ENCODE peak calls at places on chromosomes 7 and 10, in eight cellular contexts. O is adipocyte; Q is sigmoid colon; X is effector memory CD4-positive, alpha-beta T cell; H is body of pancreas; E is neuronal stem cell; T is CD8-positive, alpha-beta T cell; P is upper lobe of right lung. D is an unnamed sample.

GRCh38 chr10:77195101-77195500 is 442.5 kb downstream of the KCNMA1 start:
- DNase-seq in O (peak; percentile 78), Q (peak; percentile 91), X (no peak), H (no peak), E (no peak), T (no peak), P (no peak), D (peak; percentile 50)

GRCh38 chr7:39624935-39625694 is 1.7 kb downstream of the RALA start:
- DNase-seq in O (peak; percentile 87), Q (no peak), X (no peak), H (no peak), E (no peak), T (no peak), P (no peak), D (no peak)

GRCh38 chr7:138656952-138657351 is 44.2 kb downstream of the SVOPL start:
- DNase-seq in O (no peak), Q (no peak), X (no peak), H (no peak), E (no peak), T (no peak), P (no peak), D (no peak)

GRCh38 chr7:53604201-53604600 is 568.8 kb downstream of the POM121L12 start:
- DNase-seq in O (no peak), Q (no peak), X (no peak), H (no peak), E (no peak), T (no peak), P (no peak), D (no peak)

GRCh38 chr10:49781247-49781646 is 19.1 kb upstream of the OGDHL start:
- DNase-seq in O (peak; percentile 7), Q (no peak), X (no peak), H (no peak), E (no peak), T (no peak), P (no peak), D (no peak)

GRCh38 chr10:90136731-90137316 is 435.4 kb downstream of the KIF20B start:
- DNase-seq in O (peak; percentile 5), Q (no peak), X (no peak), H (no peak), E (peak; percentile 20), T (no peak), P (no peak), D (no peak)

GRCh38 chr7:24781106-24781505 is 23.8 kb upstream of the GSDME start:
- DNase-seq in O (no peak), Q (no peak), X (no peak), H (no peak), E (no peak), T (no peak), P (no peak), D (no peak)

GRCh38 chr7:36851382-36851781 is 127.1 kb upstream of the AOAH start:
- DNase-seq in O (no peak), Q (no peak), X (no peak), H (no peak), E (no peak), T (no peak), P (no peak), D (no peak)

GRCh38 chr10:124267231-124267885 is 151.4 kb downstream of the OAT start:
- DNase-seq in O (peak; percentile 72), Q (no peak), X (no peak), H (no peak), E (no peak), T (no peak), P (no peak), D (peak; percentile 81)

GRCh38 chr7:114153700-114154099 is 234.9 kb upstream of the PPP1R3A start:
- DNase-seq in O (no peak), Q (no peak), X (no peak), H (no peak), E (no peak), T (no peak), P (no peak), D (no peak)

GRCh38 chr7:133529861-133530260 is 277.0 kb downstream of the EXOC4 start:
- DNase-seq in O (no peak), Q (no peak), X (no peak), H (no peak), E (no peak), T (no peak), P (no peak), D (no peak)

GRCh38 chr10:58951087-58951486 is 225.4 kb upstream of the PHYHIPL start:
- DNase-seq in O (no peak), Q (no peak), X (no peak), H (no peak), E (no peak), T (no peak), P (no peak), D (no peak)

DNA sequence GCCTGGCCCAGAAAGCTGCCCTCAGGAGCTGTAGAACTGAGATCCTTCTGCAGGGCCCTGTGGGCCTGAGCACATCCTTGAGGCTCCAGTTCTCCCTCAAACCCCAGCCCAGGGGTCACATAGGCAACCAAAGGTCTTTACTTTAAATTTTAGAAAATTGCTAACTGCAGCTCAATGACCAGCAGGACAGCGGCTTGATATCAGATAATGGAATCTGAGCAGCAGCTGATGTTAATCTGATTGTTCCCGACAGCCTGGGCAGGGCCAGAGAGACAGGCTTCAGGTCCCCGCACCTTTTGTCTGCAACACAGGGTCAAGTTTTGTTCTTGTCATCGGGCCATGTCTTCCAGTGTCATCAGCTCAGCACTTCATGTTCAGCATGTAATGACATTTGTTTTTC is 91.1 kb downstream of the PAXIP1 start:
- DNase-seq in O (no peak), Q (no peak), X (no peak), H (no peak), E (no peak), T (no peak), P (no peak), D (no peak)
- H3K9me3 ChIP-seq in O (peaks cover 6% of the 10 kb centered on the region), Q (no peaks in the 10 kb centered on the region), X (no peaks in the 10 kb centered on the region), H (no peaks in the 10 kb centered on the region), E (peaks cover 5% of the 10 kb centered on the region), T (no peaks in the 10 kb centered on the region), P (no peaks in the 10 kb centered on the region), D (no peaks in the 10 kb centered on the region)

DNA sequence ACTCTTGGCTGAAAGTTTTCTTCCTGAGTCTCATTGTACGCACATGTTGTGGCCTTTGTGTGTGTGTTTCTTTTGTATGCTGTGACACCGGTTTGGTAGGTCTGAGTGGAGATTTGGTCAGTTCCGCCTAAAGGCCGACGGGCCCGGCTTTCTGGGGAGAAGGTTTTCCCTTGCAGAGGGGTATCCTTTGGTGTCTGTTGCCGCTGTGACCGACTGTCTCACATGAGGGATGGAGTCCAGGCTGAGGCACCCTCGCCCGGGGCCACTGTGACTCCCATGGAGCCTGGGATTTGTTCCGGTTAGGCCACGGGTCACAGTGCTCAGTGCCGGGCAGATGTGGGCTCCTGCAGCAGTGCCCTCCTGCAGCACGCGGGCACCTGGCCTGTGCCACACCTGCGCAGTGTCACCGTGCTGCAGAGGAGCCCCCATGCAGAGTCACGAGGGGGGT is 19.4 kb downstream of the INPP5A start:
- DNase-seq in O (no peak), Q (peak; percentile 63), X (no peak), H (no peak), E (no peak), T (no peak), P (peak; percentile 59), D (no peak)
- H3K4me3 ChIP-seq in O (no peak overlapping the region), Q (no peak overlapping the region), X (no peak overlapping the region), H (no peak overlapping the region), E (no peak overlapping the region), T (no peak overlapping the region), P (no peak overlapping the region), D (no peak overlapping the region)

GRCh38 chr10:76184647-76185046 is 753.2 kb downstream of the LRMDA start:
- DNase-seq in O (no peak), Q (no peak), X (no peak), H (no peak), E (no peak), T (no peak), P (no peak), D (no peak)
- H3K9me3 ChIP-seq in O (no peaks in the 10 kb centered on the region), Q (no peaks in the 10 kb centered on the region), X (no peaks in the 10 kb centered on the region), H (no peaks in the 10 kb centered on the region), E (no peaks in the 10 kb centered on the region), T (no peaks in the 10 kb centered on the region), P (no peaks in the 10 kb centered on the region), D (no peaks in the 10 kb centered on the region)

GRCh38 chr10:100008708-100009282 is 952 bp downstream of the DNMBP start:
- DNase-seq in O (no peak), Q (peak; percentile 2), X (no peak), H (no peak), E (no peak), T (no peak), P (no peak), D (no peak)

GRCh38 chr10:100004805-100005510 is 4.8 kb downstream of the DNMBP start:
- DNase-seq in O (no peak), Q (no peak), X (no peak), H (no peak), E (no peak), T (no peak), P (no peak), D (no peak)

GRCh38 chr10:100008142-100008522 is 1.6 kb downstream of the DNMBP start:
- DNase-seq in O (peak; percentile 75), Q (peak; percentile 66), X (no peak), H (no peak), E (no peak), T (no peak), P (no peak), D (no peak)

GRCh38 chr10:100007239-100008141 is 2.3 kb downstream of the DNMBP start:
- DNase-seq in O (peak; percentile 49), Q (peak; percentile 45), X (no peak), H (no peak), E (no peak), T (no peak), P (no peak), D (no peak)

DNA sequence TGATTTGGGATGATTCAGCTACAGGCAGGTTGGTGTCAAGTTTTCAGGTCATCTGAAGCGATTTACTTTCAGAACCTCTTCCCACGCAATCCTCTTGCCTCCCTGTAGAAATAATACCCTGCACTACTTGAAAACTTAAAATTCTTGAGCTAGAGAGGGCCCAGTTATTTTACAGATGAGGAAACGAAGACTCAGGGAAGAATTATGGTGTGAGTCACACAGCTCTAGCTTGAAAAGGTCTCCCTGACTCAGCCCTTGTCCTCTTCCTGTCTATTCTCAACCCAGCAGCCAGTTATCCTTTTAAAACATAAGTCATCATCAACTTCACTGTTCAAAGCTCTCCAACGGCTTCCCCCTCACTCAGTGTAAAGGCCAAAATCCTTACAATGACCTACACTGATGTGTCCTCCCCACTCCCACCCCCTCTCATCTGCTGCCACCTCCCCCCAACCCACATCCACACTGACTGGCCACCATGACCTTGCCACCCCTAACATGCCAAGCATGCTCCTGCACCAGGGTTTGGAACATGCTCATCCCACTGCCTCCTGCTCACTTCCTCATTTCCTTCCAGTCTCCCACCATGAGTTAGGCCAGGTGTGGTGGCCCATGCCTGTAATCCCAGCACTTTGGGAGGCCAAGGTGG is 3.4 kb downstream of the DNMBP start:
- DNase-seq in O (peak; percentile 93), Q (peak; percentile 63), X (no peak), H (no peak), E (no peak), T (no peak), P (no peak), D (no peak)
- H3K4me3 ChIP-seq in O (peak overlapping the region; percentile 99), Q (no peak overlapping the region), X (no peak overlapping the region), H (no peak overlapping the region), E (no peak overlapping the region), T (no peak overlapping the region), P (no peak overlapping the region), D (no peak overlapping the region)